ENCODE peak calls at places on chromosomes 13 and 19, in six cellular contexts. F, Y, G, Z, R and E are unnamed samples.

GRCh38 chr13:25860862-25861261 is 191.0 kb downstream of the SHISA2 start:
- DNase-seq in F (no peak), Z (no peak), G (no peak), Y (no peak), R (peak), E (no peak)

GRCh38 chr13:19791953-19792537 is 9.3 kb upstream of the PSPC1 start:
- DNase-seq in R (no peak), F (no peak), Y (no peak), Z (peak), G (no peak), E (no peak)

GRCh38 chr13:110334256-110334655 is 27.2 kb downstream of the COL4A2 start:
- DNase-seq in Z (peak), G (no peak), F (no peak), Y (no peak), R (peak), E (no peak)

GRCh38 chr13:45162821-45163220 is 38.0 kb downstream of the KCTD4 start:
- DNase-seq in Y (no peak), Z (no peak), R (peak), F (no peak), G (no peak), E (no peak)

GRCh38 chr13:82458169-82458568 is 1424.1 kb downstream of the SLITRK1 start:
- DNase-seq in R (no peak), F (no peak), Y (no peak), G (no peak), Z (no peak), E (no peak)

GRCh38 chr13:42526276-42526675 is 47.7 kb upstream of the TNFSF11 start:
- DNase-seq in Y (no peak), Z (no peak), G (no peak), R (no peak), F (no peak), E (no peak)

GRCh38 chr19:55345818-55346724 is 6.4 kb downstream of the KMT5C start:
- DNase-seq in Z (no peak), Y (peak), G (peak), F (peak), R (no peak), E (no peak)

GRCh38 chr13:44218501-44219240 is 155.0 kb upstream of the SERP2 start:
- DNase-seq in G (peak), Y (peak), F (peak), Z (peak), R (no peak), E (peak)

GRCh38 chr19:48926909-48927308 is 6.6 kb upstream of the DHDH start:
- DNase-seq in F (peak), Z (peak), R (peak), Y (peak), G (no peak), E (peak)

GRCh38 chr13:23578411-23579071 is 8.3 kb downstream of the TNFRSF19 start:
- DNase-seq in G (peak), Y (peak), Z (peak), F (peak), R (peak), E (peak)

GRCh38 chr13:98370806-98371553 is 193.9 kb upstream of the RNF113B start:
- DNase-seq in F (no peak), R (peak), Y (peak), Z (peak), G (peak), E (peak)

GRCh38 chr13:78022164-78022877 is 103.7 kb upstream of the EDNRB start:
- DNase-seq in Y (peak), Z (no peak), R (peak), F (peak), G (no peak), E (no peak)